ENCODE peak calls at places on chromosomes 13 and 19, in five cellular contexts. S, E, Z, Q and M are unnamed samples.

GRCh38 chr19:2989236-2989946 is 12.0 kb downstream of the TLE6 start:
- DNase-seq in S (no peak), E (no peak), Z (no peak), Q (no peak), M (no peak)

GRCh38 chr19:45250832-45251451 is at the start of gene MARK4:
- DNase-seq in S (peak), E (no peak), Z (peak), Q (no peak), M (no peak)

GRCh38 chr13:23856008-23856750 is 33.0 kb downstream of the MIPEP start:
- DNase-seq in S (no peak), E (no peak), Z (no peak), Q (no peak), M (no peak)

GRCh38 chr19:47296036-47296435 is 13.6 kb upstream of the C5AR1 start:
- DNase-seq in S (peak), E (peak), Z (peak), Q (no peak), M (no peak)

GRCh38 chr13:99704390-99704789 is 203.1 kb downstream of the TM9SF2 start:
- DNase-seq in S (no peak), E (no peak), Z (no peak), Q (no peak), M (no peak)

GRCh38 chr19:45450042-45450380 is 17.8 kb upstream of the FOSB start:
- DNase-seq in S (no peak), E (no peak), Z (no peak), Q (no peak), M (no peak)

GRCh38 chr13:102657630-102658029 is 37.2 kb downstream of the METTL21C start:
- DNase-seq in S (no peak), E (no peak), Z (no peak), Q (no peak), M (no peak)

GRCh38 chr13:109764474-109765292 is 21.7 kb downstream of the IRS2 start:
- DNase-seq in S (no peak), E (no peak), Z (no peak), Q (no peak), M (no peak)

GRCh38 chr13:88601949-88602348 is 930.8 kb downstream of the SLITRK5 start:
- DNase-seq in S (no peak), E (no peak), Z (no peak), Q (no peak), M (no peak)

GRCh38 chr13:29906432-29907011 is 56.1 kb upstream of the UBL3 start:
- DNase-seq in S (no peak), E (no peak), Z (no peak), Q (no peak), M (no peak)

GRCh38 chr19:44532819-44533218 is 3.3 kb upstream of the CEACAM20 start:
- DNase-seq in S (no peak), E (no peak), Z (no peak), Q (no peak), M (no peak)

GRCh38 chr13:36820222-36820621 is 1.2 kb downstream of the RFXAP start:
- DNase-seq in S (peak), E (no peak), Z (no peak), Q (no peak), M (no peak)

GRCh38 chr13:73492811-73493210 is 434.0 kb downstream of the KLF5 start:
- DNase-seq in S (no peak), E (no peak), Z (no peak), Q (no peak), M (no peak)

GRCh38 chr19:34667349-34668076 is 9.4 kb downstream of the SCGB2B2 start:
- DNase-seq in S (no peak), E (no peak), Z (no peak), Q (no peak), M (no peak)

GRCh38 chr13:106449096-106449495 is 86.4 kb downstream of the EFNB2 start:
- DNase-seq in S (no peak), E (no peak), Z (no peak), Q (no peak), M (no peak)

GRCh38 chr13:109256866-109257760 is 529.3 kb downstream of the IRS2 start:
- DNase-seq in S (no peak), E (no peak), Z (peak), Q (peak), M (peak)

GRCh38 chr13:98494769-98495168 is 82.1 kb downstream of the STK24 start:
- DNase-seq in S (no peak), E (no peak), Z (no peak), Q (no peak), M (no peak)

GRCh38 chr13:44854264-44855060 is 134.8 kb downstream of the NUFIP1 start:
- DNase-seq in S (no peak), E (no peak), Z (peak), Q (no peak), M (no peak)

GRCh38 chr13:46314587-46314986 is 72.5 kb downstream of the RUBCNL start:
- DNase-seq in S (no peak), E (no peak), Z (no peak), Q (no peak), M (no peak)

GRCh38 chr13:77565635-77566034 is 30.1 kb downstream of the SCEL start:
- DNase-seq in S (peak), E (no peak), Z (peak), Q (no peak), M (no peak)

GRCh38 chr13:108957369-108958012 is 328.1 kb downstream of the MYO16 start:
- DNase-seq in S (no peak), E (no peak), Z (no peak), Q (peak), M (peak)

GRCh38 chr19:821228-821975 is at the start of gene PLPPR3:
- DNase-seq in S (no peak), E (no peak), Z (peak), Q (no peak), M (no peak)

GRCh38 chr19:18121166-18121565 is 23.6 kb downstream of the MAST3 start:
- DNase-seq in S (no peak), E (no peak), Z (no peak), Q (no peak), M (no peak)

GRCh38 chr19:34733826-34734600 is at the start of gene ZNF181:
- DNase-seq in S (peak), E (peak), Z (peak), Q (peak), M (peak)

GRCh38 chr19:39878398-39878797 is 32.2 kb upstream of the FBL start:
- DNase-seq in S (no peak), E (no peak), Z (no peak), Q (no peak), M (no peak)

GRCh38 chr19:46529622-46530451 is 34.2 kb upstream of the PNMA8B start:
- DNase-seq in S (peak), E (peak), Z (peak), Q (no peak), M (peak)

GRCh38 chr13:29210676-29211075 is 384.8 kb downstream of the SLC7A1 start:
- DNase-seq in S (no peak), E (no peak), Z (peak), Q (no peak), M (no peak)

GRCh38 chr13:106762711-106763110 is 194.8 kb upstream of the ARGLU1 start:
- DNase-seq in S (no peak), E (no peak), Z (no peak), Q (no peak), M (no peak)

GRCh38 chr19:44570984-44571684 is 41.7 kb upstream of the CEACAM20 start:
- DNase-seq in S (peak), E (peak), Z (peak), Q (peak), M (peak)

GRCh38 chr13:92573467-92574057 is 653.0 kb upstream of the GPC6 start:
- DNase-seq in S (peak), E (no peak), Z (peak), Q (no peak), M (no peak)

GRCh38 chr13:47216176-47216822 is 319.4 kb upstream of the HTR2A start:
- DNase-seq in S (no peak), E (no peak), Z (no peak), Q (peak), M (peak)

GRCh38 chr13:63389756-63390155 is 1974.1 kb upstream of the PCDH20 start:
- DNase-seq in S (no peak), E (no peak), Z (no peak), Q (no peak), M (no peak)

GRCh38 chr13:73870970-73871935 is 263.0 kb downstream of the KLF12 start:
- DNase-seq in S (no peak), E (peak), Z (no peak), Q (peak), M (peak)

GRCh38 chr19:40420766-40421467 is 4.9 kb downstream of the SERTAD1 start:
- DNase-seq in S (peak), E (peak), Z (peak), Q (peak), M (peak)

GRCh38 chr13:51364404-51365008 is 25.0 kb downstream of the SERPINE3 start:
- DNase-seq in S (no peak), E (no peak), Z (no peak), Q (no peak), M (peak)

GRCh38 chr13:75418997-75419396 is 63.0 kb downstream of the TBC1D4 start:
- DNase-seq in S (no peak), E (no peak), Z (no peak), Q (no peak), M (no peak)

GRCh38 chr13:107715496-107715895 is 499.8 kb downstream of the LIG4 start:
- DNase-seq in S (no peak), E (no peak), Z (no peak), Q (no peak), M (no peak)

GRCh38 chr13:44498969-44499368 is 77.2 kb downstream of the TSC22D1 start:
- DNase-seq in S (no peak), E (no peak), Z (no peak), Q (no peak), M (no peak)

DNA sequence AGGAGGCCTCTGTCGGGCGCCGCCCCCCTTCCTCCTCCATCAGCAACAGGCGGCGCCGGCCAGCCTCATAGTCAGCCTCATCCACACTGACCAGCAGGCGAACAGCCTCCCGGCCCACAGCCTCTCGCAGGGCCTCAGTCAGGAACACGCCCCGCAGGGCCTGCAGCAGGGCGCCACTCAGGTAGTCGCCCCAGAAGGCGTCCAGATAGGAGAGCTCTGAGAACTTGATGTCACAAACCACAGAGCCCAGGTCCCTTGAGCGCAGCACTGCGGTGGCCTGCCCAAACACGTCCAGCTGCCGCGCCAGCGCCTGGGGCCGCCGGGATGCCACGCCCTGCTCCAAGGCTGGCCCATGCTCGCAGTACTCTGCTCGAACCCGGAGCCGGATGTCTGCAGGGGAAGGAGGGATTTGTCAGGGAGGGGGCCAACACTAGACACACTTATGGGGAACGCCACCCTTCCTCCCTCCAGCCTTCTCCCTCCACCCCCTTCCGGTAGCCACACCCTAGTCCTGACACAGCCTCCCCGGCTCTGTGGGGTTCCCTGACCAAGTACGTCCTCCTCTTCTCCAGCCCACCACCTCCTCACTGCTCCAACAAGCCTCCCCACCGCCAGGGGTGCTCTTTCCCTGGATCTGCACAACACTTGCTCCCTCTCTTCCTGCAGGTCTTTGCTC is 17.9 kb downstream of the DEDD2 start:
- DNase-seq in S (peak), E (peak), Z (no peak), Q (no peak), M (no peak)
- TF ChIP-seq CTCF in S (peak), E (no peak), Z (no peak), Q (no peak), M (no peak)

GRCh38 chr19:6963259-6963852 is 57.9 kb downstream of the MBD3L2B start:
- DNase-seq in S (no peak), E (no peak), Z (no peak), Q (no peak), M (no peak)

GRCh38 chr19:6956573-6956972 is 64.7 kb downstream of the MBD3L2B start:
- DNase-seq in S (no peak), E (no peak), Z (no peak), Q (no peak), M (no peak)

GRCh38 chr19:6955082-6955481 is 66.1 kb downstream of the MBD3L2B start:
- DNase-seq in S (no peak), E (no peak), Z (no peak), Q (no peak), M (no peak)

GRCh38 chr19:6963937-6964336 is 57.3 kb downstream of the MBD3L2B start:
- DNase-seq in S (no peak), E (no peak), Z (no peak), Q (no peak), M (no peak)

DNA sequence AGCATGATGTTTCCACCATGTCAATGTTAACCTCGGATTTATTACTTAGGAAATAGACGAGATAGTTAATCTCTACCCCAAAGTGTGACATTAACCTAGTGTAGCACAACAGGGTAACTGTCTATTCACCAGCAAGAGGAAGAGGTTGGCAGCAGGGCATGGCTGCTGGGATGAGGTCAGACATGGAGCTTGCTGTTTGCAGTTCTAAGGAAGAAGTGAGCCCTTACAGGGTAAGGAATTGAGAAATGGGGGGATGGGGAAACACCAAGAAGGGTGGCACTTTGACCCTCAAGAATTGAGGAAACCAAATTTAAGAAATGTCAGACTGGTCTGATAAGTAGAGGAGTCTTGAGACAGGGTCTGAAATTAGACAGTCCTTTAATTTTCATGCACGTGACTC is 62.4 kb downstream of the MBD3L2B start:
- DNase-seq in S (no peak), E (no peak), Z (no peak), Q (no peak), M (no peak)
- TF ChIP-seq CTCF in S (no peak), E (no peak), Z (no peak), Q (no peak), M (no peak)

GRCh38 chr19:16969127-16969526 is 57.5 kb downstream of the CPAMD8 start:
- DNase-seq in S (no peak), E (peak), Z (no peak), Q (no peak), M (no peak)
- TF ChIP-seq CTCF in S (no peak), E (peak), Z (peak), Q (no peak), M (no peak)

GRCh38 chr13:24922390-24923304 is 158.7 kb downstream of the RNF17 start:
- DNase-seq in S (peak), E (peak), Z (peak), Q (peak), M (peak)
- TF ChIP-seq CTCF in S (peak), E (no peak), Z (no peak), Q (peak), M (peak)

GRCh38 chr13:27288397-27288796 is 17.8 kb downstream of the RASL11A start:
- DNase-seq in S (no peak), E (no peak), Z (no peak), Q (no peak), M (no peak)

GRCh38 chr13:27280009-27280646 is 9.5 kb downstream of the RASL11A start:
- DNase-seq in S (no peak), E (no peak), Z (no peak), Q (no peak), M (no peak)

GRCh38 chr13:27280841-27281240 is 10.2 kb downstream of the RASL11A start:
- DNase-seq in S (no peak), E (no peak), Z (no peak), Q (no peak), M (no peak)

GRCh38 chr13:27281420-27281819 is 10.8 kb downstream of the RASL11A start:
- DNase-seq in S (no peak), E (no peak), Z (no peak), Q (no peak), M (no peak)

GRCh38 chr13:27283906-27284523 is 13.4 kb downstream of the RASL11A start:
- DNase-seq in S (no peak), E (peak), Z (no peak), Q (no peak), M (no peak)
- TF ChIP-seq CTCF in S (peak), E (peak), Z (peak), Q (peak), M (peak)

GRCh38 chr13:40338217-40338616 is 328.2 kb downstream of the FOXO1 start:
- DNase-seq in S (no peak), E (no peak), Z (no peak), Q (no peak), M (no peak)

GRCh38 chr13:40342461-40342860 is 324.0 kb downstream of the FOXO1 start:
- DNase-seq in S (no peak), E (no peak), Z (no peak), Q (no peak), M (no peak)

GRCh38 chr13:40341501-40341900 is 324.9 kb downstream of the FOXO1 start:
- DNase-seq in S (no peak), E (no peak), Z (no peak), Q (no peak), M (no peak)

GRCh38 chr13:40341086-40341471 is 325.4 kb downstream of the FOXO1 start:
- DNase-seq in S (no peak), E (no peak), Z (no peak), Q (no peak), M (no peak)

GRCh38 chr13:40340368-40341085 is 325.9 kb downstream of the FOXO1 start:
- DNase-seq in S (no peak), E (no peak), Z (no peak), Q (no peak), M (no peak)
- TF ChIP-seq CTCF in S (no peak), E (no peak), Z (no peak), Q (no peak), M (no peak)

GRCh38 chr19:7197760-7198696 is 96.2 kb downstream of the INSR start:
- DNase-seq in S (peak), E (peak), Z (peak), Q (peak), M (peak)
- TF ChIP-seq CTCF in S (no peak), E (peak), Z (peak), Q (no peak), M (no peak)

GRCh38 chr13:64471916-64472315 is 2758.2 kb downstream of the PCDH9 start:
- DNase-seq in S (no peak), E (no peak), Z (peak), Q (no peak), M (peak)
- TF ChIP-seq CTCF in S (no peak), E (no peak), Z (peak), Q (peak), M (peak)

DNA sequence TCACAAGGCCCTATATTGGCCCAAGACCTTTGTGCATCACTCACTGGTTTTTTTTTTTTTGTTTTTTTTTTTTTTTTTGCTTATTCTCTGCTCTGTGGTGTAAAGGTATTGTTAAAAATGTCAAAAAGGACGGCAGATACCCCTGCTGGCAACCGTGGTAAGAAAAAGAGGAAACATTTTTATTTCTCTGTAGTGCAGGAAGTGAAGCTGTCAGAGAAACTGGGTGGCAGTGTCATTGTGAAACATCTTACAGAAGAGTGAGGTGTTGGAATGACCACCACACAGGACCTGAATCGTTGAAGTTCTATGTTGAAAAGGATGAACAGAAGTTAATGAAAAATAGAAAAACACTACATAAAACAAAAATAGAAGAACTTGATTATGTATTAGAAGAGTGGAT is 346.4 kb downstream of the FGF9 start:
- DNase-seq in S (no peak), E (no peak), Z (no peak), Q (no peak), M (no peak)
- TF ChIP-seq CTCF in S (no peak), E (no peak), Z (no peak), Q (no peak), M (no peak)